ENCODE peak calls at places on chromosomes 13 and 19, in eight cellular contexts. One of them, this sample, is unnamed. For H3K4me1, the result is how much of the 10 kb centered on the place peaks cover.

GRCh38 chr19:36837902-36838783 is at the start of gene ZNF790:
- DNase-seq in A673: peak
- DNase-seq in Peyer's patch: peak
- DNase-seq in effector memory CD4-positive, alpha-beta T cell: peak
- DNase-seq in upper lobe of right lung: peak
- DNase-seq in stomach: peak
- DNase-seq in CD8-positive, alpha-beta T cell: peak
- DNase-seq in tibial artery: peak
- DNase-seq in this sample: peak

GRCh38 chr13:30145709-30146367 is 161.5 kb downstream of the KATNAL1 start:
- DNase-seq in tibial artery: no peak
- DNase-seq in stomach: no peak
- DNase-seq in Peyer's patch: no peak
- DNase-seq in CD8-positive, alpha-beta T cell: no peak
- DNase-seq in A673: no peak
- DNase-seq in effector memory CD4-positive, alpha-beta T cell: no peak
- DNase-seq in upper lobe of right lung: no peak
- DNase-seq in this sample: no peak

GRCh38 chr13:98706446-98707110 is 45.9 kb downstream of the SLC15A1 start:
- DNase-seq in CD8-positive, alpha-beta T cell: no peak
- DNase-seq in Peyer's patch: peak
- DNase-seq in tibial artery: no peak
- DNase-seq in A673: no peak
- DNase-seq in upper lobe of right lung: no peak
- DNase-seq in stomach: no peak
- DNase-seq in effector memory CD4-positive, alpha-beta T cell: no peak
- DNase-seq in this sample: no peak

GRCh38 chr19:33298146-33298911 is 4.0 kb downstream of the CEBPA start:
- DNase-seq in effector memory CD4-positive, alpha-beta T cell: no peak
- DNase-seq in A673: no peak
- DNase-seq in stomach: peak
- DNase-seq in upper lobe of right lung: peak
- DNase-seq in CD8-positive, alpha-beta T cell: no peak
- DNase-seq in tibial artery: no peak
- DNase-seq in Peyer's patch: peak
- DNase-seq in this sample: no peak

GRCh38 chr19:16814526-16815100 is 14.6 kb upstream of the SIN3B start:
- DNase-seq in Peyer's patch: no peak
- DNase-seq in stomach: no peak
- DNase-seq in effector memory CD4-positive, alpha-beta T cell: no peak
- DNase-seq in A673: no peak
- DNase-seq in CD8-positive, alpha-beta T cell: no peak
- DNase-seq in upper lobe of right lung: no peak
- DNase-seq in tibial artery: no peak
- DNase-seq in this sample: no peak

GRCh38 chr19:42552086-42553065 is 24.1 kb upstream of the CEACAM1 start:
- DNase-seq in stomach: peak
- DNase-seq in effector memory CD4-positive, alpha-beta T cell: no peak
- DNase-seq in A673: no peak
- DNase-seq in upper lobe of right lung: no peak
- DNase-seq in Peyer's patch: no peak
- DNase-seq in CD8-positive, alpha-beta T cell: no peak
- DNase-seq in tibial artery: no peak
- DNase-seq in this sample: no peak

GRCh38 chr19:4579389-4579788 is 19.9 kb upstream of the SEMA6B start:
- DNase-seq in stomach: no peak
- DNase-seq in upper lobe of right lung: no peak
- DNase-seq in CD8-positive, alpha-beta T cell: no peak
- DNase-seq in Peyer's patch: no peak
- DNase-seq in tibial artery: no peak
- DNase-seq in effector memory CD4-positive, alpha-beta T cell: no peak
- DNase-seq in A673: no peak
- DNase-seq in this sample: peak

GRCh38 chr19:30076101-30076551 is 134.1 kb downstream of the URI1 start:
- DNase-seq in Peyer's patch: no peak
- DNase-seq in tibial artery: no peak
- DNase-seq in effector memory CD4-positive, alpha-beta T cell: no peak
- DNase-seq in CD8-positive, alpha-beta T cell: no peak
- DNase-seq in A673: no peak
- DNase-seq in upper lobe of right lung: peak
- DNase-seq in stomach: no peak
- DNase-seq in this sample: no peak

GRCh38 chr19:16851031-16851712 is 22.0 kb downstream of the SIN3B start:
- DNase-seq in A673: no peak
- DNase-seq in Peyer's patch: no peak
- DNase-seq in tibial artery: no peak
- DNase-seq in upper lobe of right lung: no peak
- DNase-seq in stomach: no peak
- DNase-seq in CD8-positive, alpha-beta T cell: no peak
- DNase-seq in effector memory CD4-positive, alpha-beta T cell: no peak
- DNase-seq in this sample: no peak

GRCh38 chr13:109687559-109688448 is 98.6 kb downstream of the IRS2 start:
- DNase-seq in Peyer's patch: peak
- DNase-seq in effector memory CD4-positive, alpha-beta T cell: no peak
- DNase-seq in stomach: no peak
- DNase-seq in tibial artery: no peak
- DNase-seq in upper lobe of right lung: no peak
- DNase-seq in CD8-positive, alpha-beta T cell: no peak
- DNase-seq in A673: no peak
- DNase-seq in this sample: no peak

GRCh38 chr19:4748589-4748988 is 24.9 kb upstream of the DPP9 start:
- DNase-seq in CD8-positive, alpha-beta T cell: no peak
- DNase-seq in Peyer's patch: no peak
- DNase-seq in stomach: no peak
- DNase-seq in upper lobe of right lung: no peak
- DNase-seq in effector memory CD4-positive, alpha-beta T cell: no peak
- DNase-seq in A673: no peak
- DNase-seq in tibial artery: no peak
- DNase-seq in this sample: no peak

GRCh38 chr19:6593651-6594416 is 2.9 kb upstream of the CD70 start:
- DNase-seq in stomach: no peak
- DNase-seq in CD8-positive, alpha-beta T cell: no peak
- DNase-seq in tibial artery: no peak
- DNase-seq in upper lobe of right lung: no peak
- DNase-seq in A673: peak
- DNase-seq in Peyer's patch: no peak
- DNase-seq in effector memory CD4-positive, alpha-beta T cell: no peak
- DNase-seq in this sample: no peak

GRCh38 chr13:48176781-48177180 is 56.2 kb upstream of the ITM2B start:
- DNase-seq in tibial artery: no peak
- DNase-seq in Peyer's patch: no peak
- DNase-seq in effector memory CD4-positive, alpha-beta T cell: no peak
- DNase-seq in stomach: no peak
- DNase-seq in A673: no peak
- DNase-seq in upper lobe of right lung: no peak
- DNase-seq in CD8-positive, alpha-beta T cell: no peak
- DNase-seq in this sample: no peak

GRCh38 chr13:78603240-78603947 is at the start of gene POU4F1:
- DNase-seq in effector memory CD4-positive, alpha-beta T cell: peak
- DNase-seq in CD8-positive, alpha-beta T cell: peak
- DNase-seq in stomach: no peak
- DNase-seq in A673: peak
- DNase-seq in Peyer's patch: peak
- DNase-seq in upper lobe of right lung: no peak
- DNase-seq in tibial artery: no peak
- DNase-seq in this sample: peak

GRCh38 chr13:81872581-81872980 is 1531.7 kb upstream of the SPRY2 start:
- DNase-seq in tibial artery: no peak
- DNase-seq in upper lobe of right lung: no peak
- DNase-seq in CD8-positive, alpha-beta T cell: no peak
- DNase-seq in Peyer's patch: no peak
- DNase-seq in A673: peak
- DNase-seq in stomach: no peak
- DNase-seq in effector memory CD4-positive, alpha-beta T cell: no peak
- DNase-seq in this sample: no peak

GRCh38 chr13:19182536-19182935 is 912 bp upstream of the TUBA3C start:
- DNase-seq in Peyer's patch: no peak
- DNase-seq in A673: no peak
- DNase-seq in upper lobe of right lung: no peak
- DNase-seq in stomach: peak
- DNase-seq in CD8-positive, alpha-beta T cell: no peak
- DNase-seq in effector memory CD4-positive, alpha-beta T cell: no peak
- DNase-seq in tibial artery: no peak
- DNase-seq in this sample: no peak

GRCh38 chr19:55528030-55528801 is 8.7 kb downstream of the SBK2 start:
- DNase-seq in Peyer's patch: no peak
- DNase-seq in effector memory CD4-positive, alpha-beta T cell: no peak
- DNase-seq in upper lobe of right lung: no peak
- DNase-seq in stomach: no peak
- DNase-seq in CD8-positive, alpha-beta T cell: no peak
- DNase-seq in tibial artery: no peak
- DNase-seq in A673: no peak
- DNase-seq in this sample: peak

DNA sequence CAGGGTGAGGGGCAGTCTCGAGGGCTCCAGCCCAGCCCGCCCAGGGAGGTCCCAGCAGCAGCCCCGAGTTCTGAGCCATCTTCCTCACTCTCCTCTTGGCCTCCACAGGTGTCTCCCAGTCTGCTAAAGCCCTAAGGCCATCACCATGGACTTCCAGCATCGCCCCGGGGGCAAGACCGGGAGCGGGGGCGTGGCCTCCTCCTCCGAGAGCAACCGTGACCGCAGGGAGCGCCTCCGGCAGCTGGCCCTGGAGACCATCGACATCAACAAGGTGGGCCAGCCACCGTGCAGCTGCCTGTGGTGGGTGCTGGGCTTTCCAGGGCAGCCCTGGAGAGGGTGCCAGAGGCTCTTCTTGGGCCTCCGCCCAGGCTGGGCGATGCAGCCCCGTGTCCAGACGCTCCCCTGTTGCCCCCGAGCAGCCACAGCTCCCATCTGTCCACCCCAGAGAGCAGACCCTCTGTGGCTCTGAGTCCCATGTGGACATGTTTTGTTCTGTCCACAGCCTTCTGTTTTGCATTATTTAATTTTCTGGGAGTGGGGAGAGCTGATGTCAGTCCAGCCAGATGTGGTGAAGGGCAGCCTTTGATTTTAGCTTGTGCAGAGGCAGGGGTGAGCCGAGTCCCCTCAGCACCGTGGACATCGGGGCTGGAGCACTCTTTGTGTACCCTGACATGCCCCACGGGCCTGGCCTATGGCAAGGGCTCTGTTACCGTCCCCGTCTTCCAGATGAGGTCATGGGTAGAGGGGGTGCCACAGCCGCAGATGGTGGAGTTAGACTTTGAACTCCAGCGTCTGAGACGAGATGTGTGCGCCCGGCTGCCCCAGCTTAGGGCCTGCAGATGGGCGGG is 5.6 kb upstream of the AMH start:
- DNase-seq in A673: no peak
- DNase-seq in CD8-positive, alpha-beta T cell: no peak
- DNase-seq in effector memory CD4-positive, alpha-beta T cell: no peak
- DNase-seq in tibial artery: no peak
- DNase-seq in stomach: no peak
- DNase-seq in Peyer's patch: peak
- DNase-seq in upper lobe of right lung: no peak
- DNase-seq in this sample: peak
- H3K4me1 ChIP-seq in A673: under half
- H3K4me1 ChIP-seq in CD8-positive, alpha-beta T cell: under half
- H3K4me1 ChIP-seq in effector memory CD4-positive, alpha-beta T cell: under half
- H3K4me1 ChIP-seq in tibial artery: under half
- H3K4me1 ChIP-seq in stomach: half or more
- H3K4me1 ChIP-seq in Peyer's patch: half or more
- H3K4me1 ChIP-seq in upper lobe of right lung: under half
- H3K4me1 ChIP-seq in this sample: under half

GRCh38 chr19:10815007-10815531 is 20.9 kb downstream of the TMED1 start:
- DNase-seq in Peyer's patch: no peak
- DNase-seq in stomach: no peak
- DNase-seq in tibial artery: no peak
- DNase-seq in CD8-positive, alpha-beta T cell: no peak
- DNase-seq in A673: no peak
- DNase-seq in upper lobe of right lung: no peak
- DNase-seq in effector memory CD4-positive, alpha-beta T cell: no peak
- DNase-seq in this sample: no peak
- H3K27ac ChIP-seq in Peyer's patch: no peak
- H3K27ac ChIP-seq in stomach: peak
- H3K27ac ChIP-seq in tibial artery: no peak
- H3K27ac ChIP-seq in CD8-positive, alpha-beta T cell: no peak
- H3K27ac ChIP-seq in A673: no peak
- H3K27ac ChIP-seq in upper lobe of right lung: peak
- H3K27ac ChIP-seq in effector memory CD4-positive, alpha-beta T cell: no peak
- H3K27ac ChIP-seq in this sample: no peak

GRCh38 chr19:46524272-46524671 is 28.6 kb upstream of the PNMA8B start:
- DNase-seq in effector memory CD4-positive, alpha-beta T cell: no peak
- DNase-seq in stomach: no peak
- DNase-seq in upper lobe of right lung: no peak
- DNase-seq in A673: no peak
- DNase-seq in tibial artery: no peak
- DNase-seq in Peyer's patch: no peak
- DNase-seq in CD8-positive, alpha-beta T cell: no peak
- DNase-seq in this sample: no peak
- H3K4me1 ChIP-seq in effector memory CD4-positive, alpha-beta T cell: under half
- H3K4me1 ChIP-seq in stomach: under half
- H3K4me1 ChIP-seq in upper lobe of right lung: under half
- H3K4me1 ChIP-seq in A673: under half
- H3K4me1 ChIP-seq in tibial artery: under half
- H3K4me1 ChIP-seq in Peyer's patch: under half
- H3K4me1 ChIP-seq in CD8-positive, alpha-beta T cell: under half
- H3K4me1 ChIP-seq in this sample: under half

DNA sequence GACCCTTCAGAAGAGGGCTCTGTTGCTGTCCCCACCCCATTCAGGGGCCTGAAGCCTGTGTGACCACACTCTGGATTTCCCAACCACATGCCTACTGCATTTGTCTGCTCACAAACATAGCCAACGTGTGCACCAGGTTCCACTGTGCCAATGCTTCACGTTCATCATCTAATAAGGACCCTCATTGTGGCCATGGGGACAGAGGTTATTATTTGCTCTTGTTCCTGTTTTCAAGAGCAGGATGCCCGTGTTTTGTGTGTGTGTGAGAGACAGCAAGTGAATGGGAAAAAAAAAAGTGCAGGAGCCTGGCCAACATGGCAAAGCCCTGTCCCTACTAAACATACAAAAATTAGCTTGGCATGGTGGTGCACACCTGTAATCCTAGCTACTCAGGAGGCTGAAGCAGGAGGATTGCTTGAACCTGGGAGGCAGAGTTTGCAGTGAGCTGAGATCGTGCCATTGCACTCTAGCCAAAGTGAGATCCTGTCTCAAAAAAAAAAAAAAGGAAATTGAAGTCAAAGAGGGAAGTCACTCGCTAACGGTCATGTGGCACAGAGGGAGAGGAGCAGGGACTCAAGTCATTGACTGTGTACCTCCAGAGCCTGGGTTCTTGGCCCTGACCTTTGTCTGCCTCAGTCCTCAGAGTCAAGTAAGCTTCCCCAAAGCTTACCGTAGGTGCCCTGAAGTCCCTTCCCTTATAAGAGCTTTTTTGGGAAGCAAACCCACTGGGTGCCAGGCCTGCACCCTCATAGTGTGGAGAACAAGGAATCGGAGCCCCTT is 6.9 kb downstream of the B3GNT8 start:
- DNase-seq in tibial artery: peak
- DNase-seq in effector memory CD4-positive, alpha-beta T cell: no peak
- DNase-seq in CD8-positive, alpha-beta T cell: no peak
- DNase-seq in stomach: no peak
- DNase-seq in A673: no peak
- DNase-seq in upper lobe of right lung: no peak
- DNase-seq in Peyer's patch: no peak
- DNase-seq in this sample: peak
- H3K27ac ChIP-seq in tibial artery: no peak
- H3K27ac ChIP-seq in effector memory CD4-positive, alpha-beta T cell: no peak
- H3K27ac ChIP-seq in CD8-positive, alpha-beta T cell: no peak
- H3K27ac ChIP-seq in stomach: no peak
- H3K27ac ChIP-seq in A673: no peak
- H3K27ac ChIP-seq in upper lobe of right lung: peak
- H3K27ac ChIP-seq in Peyer's patch: peak
- H3K27ac ChIP-seq in this sample: no peak

GRCh38 chr19:39154626-39155100 is 29.1 kb downstream of the PAK4 start:
- DNase-seq in Peyer's patch: no peak
- DNase-seq in tibial artery: no peak
- DNase-seq in effector memory CD4-positive, alpha-beta T cell: no peak
- DNase-seq in A673: no peak
- DNase-seq in stomach: peak
- DNase-seq in upper lobe of right lung: peak
- DNase-seq in CD8-positive, alpha-beta T cell: no peak
- DNase-seq in this sample: no peak
- H3K4me1 ChIP-seq in Peyer's patch: under half
- H3K4me1 ChIP-seq in tibial artery: under half
- H3K4me1 ChIP-seq in effector memory CD4-positive, alpha-beta T cell: under half
- H3K4me1 ChIP-seq in A673: under half
- H3K4me1 ChIP-seq in stomach: half or more
- H3K4me1 ChIP-seq in upper lobe of right lung: under half
- H3K4me1 ChIP-seq in CD8-positive, alpha-beta T cell: under half
- H3K4me1 ChIP-seq in this sample: under half